ENCODE peak calls at places on chromosome 5, in ten cellular contexts. N is HepG2, C is neural progenitor cell, K is GM23248, W is neuronal stem cell, B is endodermal cell, R is SJSA1, X is Peyer's patch, M is mammary epithelial cell, U is psoas muscle. Q is an unnamed sample. For H3K4me1, the result is how much of the 10 kb centered on the place peaks cover.

GRCh38 chr5:159051431-159052281 is 48.1 kb downstream of the EBF1 start:
- DNase-seq in U (peak), C (peak), X (peak), W (no peak), R (peak), B (peak), N (no peak), K (peak), M (no peak), Q (no peak)

GRCh38 chr5:181211208-181211607 is 6.2 kb upstream of the TRIM7 start:
- DNase-seq in N (no peak), W (no peak), M (no peak), U (no peak), X (no peak), R (no peak), K (no peak), B (peak), C (no peak), Q (no peak)

GRCh38 chr5:108727639-108728565 is 19.8 kb upstream of the FER start:
- DNase-seq in X (peak), B (peak), U (peak), K (peak), C (peak), M (peak), W (peak), N (peak), R (peak), Q (peak)

GRCh38 chr5:167971706-167972105 is 319.7 kb upstream of the WWC1 start:
- DNase-seq in U (no peak), W (no peak), N (no peak), C (no peak), X (no peak), K (no peak), M (no peak), R (no peak), B (no peak), Q (no peak)

GRCh38 chr5:170892201-170892600 is 30.4 kb downstream of the RANBP17 start:
- DNase-seq in K (peak), R (peak), W (no peak), U (no peak), M (no peak), N (no peak), C (no peak), X (no peak), B (no peak), Q (no peak)

GRCh38 chr5:177067491-177067890 is 19.2 kb upstream of the FGFR4 start:
- DNase-seq in U (no peak), X (no peak), W (no peak), N (no peak), R (no peak), B (no peak), C (no peak), M (no peak), K (peak), Q (peak)

GRCh38 chr5:75262278-75262677 is 25.6 kb upstream of the ANKRD31 start:
- DNase-seq in X (no peak), B (no peak), C (no peak), N (peak), R (no peak), M (no peak), W (no peak), U (no peak), K (no peak), Q (peak)

GRCh38 chr5:63245271-63245670 is 666.7 kb downstream of the LRRC70 start:
- DNase-seq in B (no peak), U (no peak), R (no peak), X (no peak), W (no peak), K (peak), M (peak), C (no peak), N (no peak), Q (no peak)

GRCh38 chr5:139517683-139518564 is 35.4 kb upstream of the STING1 start:
- DNase-seq in U (peak), M (peak), R (peak), N (peak), B (peak), X (peak), K (peak), C (peak), W (peak), Q (peak)

GRCh38 chr5:134177197-134178171 is 734 bp upstream of the SKP1 start:
- DNase-seq in N (peak), R (peak), K (peak), C (peak), U (peak), X (peak), M (peak), B (peak), W (peak), Q (peak)

GRCh38 chr5:30050056-30050815 is 1143.2 kb upstream of the CDH6 start:
- DNase-seq in C (no peak), M (no peak), K (no peak), X (no peak), N (no peak), R (no peak), W (no peak), U (no peak), B (no peak), Q (no peak)

GRCh38 chr5:16812911-16813310 is 123.2 kb downstream of the MYO10 start:
- DNase-seq in U (no peak), K (no peak), N (peak), B (peak), R (no peak), C (no peak), X (no peak), M (peak), W (no peak), Q (peak)

GRCh38 chr5:132776077-132776931 is 735 bp downstream of the SEPTIN8 start:
- DNase-seq in K (peak), N (peak), X (peak), U (peak), M (peak), C (peak), B (peak), R (peak), W (no peak), Q (peak)

GRCh38 chr5:149833116-149833827 is 103.2 kb downstream of the PPARGC1B start:
- DNase-seq in X (no peak), C (no peak), N (no peak), B (no peak), W (no peak), K (no peak), U (no peak), R (no peak), M (no peak), Q (no peak)

GRCh38 chr5:149830579-149830978 is 100.5 kb downstream of the PPARGC1B start:
- DNase-seq in X (no peak), N (no peak), W (no peak), C (no peak), M (no peak), B (no peak), U (no peak), R (no peak), K (no peak), Q (no peak)

GRCh38 chr5:149831492-149831891 is 101.4 kb downstream of the PPARGC1B start:
- DNase-seq in B (no peak), N (no peak), R (peak), U (no peak), X (no peak), M (peak), C (no peak), W (no peak), K (peak), Q (no peak)

GRCh38 chr5:149834246-149834855 is 104.2 kb downstream of the PPARGC1B start:
- DNase-seq in U (no peak), X (peak), K (peak), M (peak), W (peak), C (peak), B (peak), N (peak), R (peak), Q (peak)

DNA sequence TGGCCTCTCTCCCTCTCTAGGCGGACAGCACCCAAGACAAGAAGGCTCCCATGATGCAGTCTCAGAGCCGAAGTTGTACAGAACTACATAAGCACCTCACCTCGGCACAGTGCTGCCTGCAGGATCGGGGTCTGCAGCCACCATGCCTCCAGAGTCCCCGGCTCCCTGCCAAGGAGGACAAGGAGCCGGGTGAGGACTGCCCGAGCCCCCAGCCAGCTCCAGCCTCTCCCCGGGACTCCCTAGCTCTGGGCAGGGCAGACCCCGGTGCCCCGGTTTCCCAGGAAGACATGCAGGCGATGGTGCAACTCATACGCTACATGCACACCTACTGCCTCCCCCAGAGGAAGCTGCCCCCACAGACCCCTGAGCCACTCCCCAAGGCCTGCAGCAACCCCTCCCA is 102.5 kb downstream of the PPARGC1B start:
- DNase-seq in N (no peak), U (no peak), R (no peak), M (no peak), C (no peak), X (no peak), B (no peak), W (no peak), K (no peak), Q (no peak)
- H3K4me1 ChIP-seq in N (under half), U (under half), R (under half), M (under half), C (under half), X (under half), B (under half), W (under half), K (under half), Q (under half)

GRCh38 chr5:143003328-143003636 is 233.1 kb downstream of the ARHGAP26 start:
- DNase-seq in X (no peak), M (no peak), K (no peak), C (no peak), R (no peak), U (no peak), W (no peak), N (no peak), B (no peak), Q (no peak)
- H3K4me1 ChIP-seq in X (under half), M (under half), K (under half), C (under half), R (under half), U (under half), W (under half), N (under half), B (under half), Q (under half)

GRCh38 chr5:78760411-78761169 is 112.0 kb upstream of the LHFPL2 start:
- DNase-seq in X (no peak), W (no peak), M (no peak), R (no peak), C (no peak), U (no peak), K (peak), B (no peak), N (peak), Q (no peak)
- H3K4me1 ChIP-seq in X (under half), W (under half), M (under half), R (under half), C (under half), U (under half), K (under half), B (under half), N (half or more), Q (under half)

GRCh38 chr5:179610109-179610902 is 13.2 kb downstream of the HNRNPH1 start:
- DNase-seq in R (no peak), B (no peak), X (no peak), W (no peak), M (no peak), N (no peak), U (peak), C (no peak), K (no peak), Q (no peak)
- H3K4me1 ChIP-seq in R (under half), B (under half), X (under half), W (under half), M (under half), N (under half), U (under half), C (under half), K (under half), Q (under half)

DNA sequence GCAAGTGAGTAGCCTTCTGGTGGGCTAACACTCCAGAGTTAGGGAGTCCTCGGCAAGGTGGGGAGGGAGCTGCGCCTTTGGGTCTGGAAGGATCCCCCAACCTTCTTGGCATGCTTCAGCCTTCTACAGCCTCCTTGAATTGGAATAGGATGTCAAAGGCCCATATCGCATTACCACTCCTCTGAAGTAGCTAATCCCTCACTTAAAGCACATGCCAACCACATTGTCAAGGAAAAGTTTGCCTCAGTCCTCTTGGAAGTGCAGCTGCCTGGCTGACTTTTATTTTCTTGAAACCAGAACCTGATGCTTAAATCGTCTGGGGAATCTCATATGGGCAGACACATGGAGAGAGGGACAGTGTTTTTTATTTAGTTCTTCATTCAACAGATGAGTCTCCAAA is 14.5 kb downstream of the CXCL14 start:
- DNase-seq in R (no peak), C (no peak), B (no peak), K (no peak), W (no peak), N (no peak), U (no peak), M (no peak), X (no peak), Q (no peak)
- H3K4me1 ChIP-seq in R (under half), C (under half), B (under half), K (under half), W (under half), N (under half), U (under half), M (under half), X (under half), Q (under half)

GRCh38 chr5:162272417-162272816 is 204.8 kb downstream of the GABRG2 start:
- DNase-seq in C (no peak), K (no peak), U (no peak), B (no peak), N (no peak), M (no peak), W (no peak), X (no peak), R (no peak), Q (no peak)
- H3K4me1 ChIP-seq in C (under half), K (under half), U (under half), B (under half), N (under half), M (under half), W (under half), X (under half), R (under half), Q (under half)

Q was measured in small intestine.